ENCODE peak calls at places on chromosomes 3 and 15, in four cellular contexts. O is tibial nerve, A is lung, R is substantia nigra. L is an unnamed sample.

GRCh38 chr15:51121118-51121517 is 26.4 kb upstream of the TNFAIP8L3 start:
- DNase-seq in O (no peak), A (peak; percentile 33), R (no peak), L (no peak)

GRCh38 chr15:93983501-93983900 is 247.9 kb upstream of the MCTP2 start:
- DNase-seq in O (no peak), A (no peak), R (no peak), L (no peak)

GRCh38 chr3:14369675-14370669 is 32.4 kb upstream of the SLC6A6 start:
- DNase-seq in O (no peak), A (peak; percentile 70), R (no peak), L (no peak)

GRCh38 chr3:53046171-53047170 is 598 bp upstream of the SFMBT1 start:
- DNase-seq in O (peak; percentile 20), A (peak; percentile 51), R (peak; percentile 24), L (peak; percentile 93)

GRCh38 chr3:114445233-114445632 is 151.4 kb downstream of the TIGIT start:
- DNase-seq in O (no peak), A (no peak), R (no peak), L (no peak)

GRCh38 chr3:146152841-146153240 is 8.1 kb downstream of the PLOD2 start:
- DNase-seq in O (no peak), A (no peak), R (no peak), L (no peak)

GRCh38 chr15:43232289-43232874 is 11.6 kb upstream of the EPB42 start:
- DNase-seq in O (no peak), A (no peak), R (no peak), L (no peak)

GRCh38 chr3:89212614-89213013 is 105.2 kb downstream of the EPHA3 start:
- DNase-seq in O (no peak), A (no peak), R (no peak), L (no peak)

GRCh38 chr15:31328999-31329639 is 2.5 kb downstream of the KLF13 start:
- DNase-seq in O (no peak), A (no peak), R (no peak), L (peak; percentile 91)

GRCh38 chr3:64023861-64024223 is 548 bp upstream of the PSMD6 start:
- DNase-seq in O (no peak), A (no peak), R (no peak), L (no peak)

GRCh38 chr3:22245122-22245521 is 494.1 kb upstream of the ZNF385D start:
- DNase-seq in O (peak; percentile 64), A (no peak), R (no peak), L (no peak)

GRCh38 chr15:63094495-63094931 is 27.1 kb upstream of the LACTB start:
- DNase-seq in O (no peak), A (no peak), R (no peak), L (no peak)

GRCh38 chr3:66622756-66623452 is 122.1 kb upstream of the LRIG1 start:
- DNase-seq in O (no peak), A (no peak), R (no peak), L (no peak)

GRCh38 chr15:43465105-43465504 is 27.9 kb downstream of the TP53BP1 start:
- DNase-seq in O (no peak), A (no peak), R (no peak), L (no peak)

GRCh38 chr3:52532517-52532837 is 1.2 kb downstream of the NT5DC2 start:
- DNase-seq in O (no peak), A (no peak), R (no peak), L (peak; percentile 66)

GRCh38 chr3:167198949-167199348 is 181.1 kb downstream of the ZBBX start:
- DNase-seq in O (no peak), A (no peak), R (no peak), L (no peak)

GRCh38 chr3:66606868-66607267 is 106.0 kb upstream of the LRIG1 start:
- DNase-seq in O (no peak), A (no peak), R (no peak), L (no peak)

GRCh38 chr3:160448845-160449659 is 534 bp downstream of the TRIM59 start:
- DNase-seq in O (no peak), A (no peak), R (no peak), L (peak; percentile 92)

GRCh38 chr3:15636028-15636709 is 34.6 kb downstream of the BTD start:
- DNase-seq in O (peak; percentile 38), A (no peak), R (no peak), L (no peak)

GRCh38 chr3:185399629-185400339 is 36.8 kb downstream of the MAP3K13 start:
- DNase-seq in O (no peak), A (no peak), R (no peak), L (no peak)

GRCh38 chr3:193972816-193973215 is 163.1 kb upstream of the HES1 start:
- DNase-seq in O (no peak), A (no peak), R (no peak), L (no peak)

GRCh38 chr3:6799264-6799915 is 61.5 kb upstream of the GRM7 start:
- DNase-seq in O (peak; percentile 8), A (peak; percentile 39), R (peak; percentile 2), L (no peak)

GRCh38 chr15:89999676-90000174 is 1.4 kb upstream of the ZNF710 start:
- DNase-seq in O (no peak), A (peak; percentile 36), R (no peak), L (no peak)

GRCh38 chr3:184379375-184380209 is at the start of gene CHRD:
- DNase-seq in O (no peak), A (no peak), R (no peak), L (no peak)

GRCh38 chr3:157939166-157939565 is 167.1 kb downstream of the SHOX2 start:
- DNase-seq in O (no peak), A (no peak), R (no peak), L (no peak)

GRCh38 chr3:112818289-112818688 is 28.4 kb downstream of the CD200R1L start:
- DNase-seq in O (no peak), A (no peak), R (no peak), L (no peak)

GRCh38 chr3:63076357-63076756 is 201.1 kb upstream of the CADPS start:
- DNase-seq in O (no peak), A (no peak), R (no peak), L (no peak)

GRCh38 chr3:169146866-169147245 is 516.7 kb downstream of the MECOM start:
- DNase-seq in O (no peak), A (no peak), R (no peak), L (no peak)

GRCh38 chr3:126638790-126639189 is 16.1 kb downstream of the TXNRD3 start:
- DNase-seq in O (no peak), A (no peak), R (no peak), L (no peak)
- H3K27ac ChIP-seq in O (no peak overlapping the region), A (no peak overlapping the region), R (no peak overlapping the region), L (no peak overlapping the region)

GRCh38 chr15:58474741-58475323 is 43.0 kb downstream of the LIPC start:
- DNase-seq in O (no peak), A (no peak), R (no peak), L (no peak)

GRCh38 chr15:58472221-58472620 is 40.4 kb downstream of the LIPC start:
- DNase-seq in O (no peak), A (no peak), R (no peak), L (no peak)

GRCh38 chr15:58471341-58471740 is 39.5 kb downstream of the LIPC start:
- DNase-seq in O (no peak), A (no peak), R (no peak), L (no peak)

GRCh38 chr15:58473720-58474119 is 41.9 kb downstream of the LIPC start:
- DNase-seq in O (no peak), A (no peak), R (no peak), L (no peak)

GRCh38 chr15:58472821-58473581 is 41.2 kb downstream of the LIPC start:
- DNase-seq in O (no peak), A (no peak), R (no peak), L (no peak)
- H3K27ac ChIP-seq in O (no peak overlapping the region), A (peak overlapping the region; percentile 42), R (no peak overlapping the region), L (peak overlapping the region; percentile 20)

GRCh38 chr3:172607305-172608121 is 84.3 kb upstream of the TNFSF10 start:
- DNase-seq in O (no peak), A (no peak), R (no peak), L (no peak)
- H3K27ac ChIP-seq in O (peak overlapping the region; percentile 32), A (peak overlapping the region; percentile 60), R (no peak overlapping the region), L (peak overlapping the region; percentile 51)

DNA sequence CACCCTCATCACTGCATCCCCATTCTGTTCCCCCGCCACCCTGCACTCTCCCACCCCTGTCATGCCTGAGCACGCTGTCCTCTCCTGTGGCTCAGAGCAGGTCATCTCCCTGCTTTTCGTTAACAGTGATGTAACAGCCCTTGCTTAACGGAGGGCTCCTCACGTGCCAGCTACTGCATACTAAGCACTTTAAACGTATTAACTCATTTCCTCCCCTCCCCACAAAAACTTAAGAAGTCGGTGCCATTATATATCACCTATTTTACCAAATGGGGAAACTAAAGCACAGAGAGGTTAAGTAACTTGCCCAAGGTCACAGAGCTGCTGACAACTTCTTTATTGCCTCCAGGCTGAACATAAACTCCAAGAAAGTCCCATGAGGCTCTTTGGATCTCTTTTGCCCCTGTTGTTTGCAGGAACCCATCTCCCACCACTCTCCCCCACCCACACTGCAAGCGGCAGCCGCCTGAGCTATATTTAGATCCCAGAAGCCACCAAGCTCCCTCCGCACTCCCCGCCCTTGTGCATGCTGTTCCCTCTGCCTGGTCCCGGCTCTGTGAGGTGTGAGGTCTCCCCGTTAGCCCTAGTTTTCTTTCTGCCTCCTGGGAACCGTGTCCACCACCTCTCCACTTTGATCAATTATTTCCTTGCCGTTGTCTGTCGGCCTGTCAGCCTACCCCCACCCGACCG is 752 bp upstream of the CSK start:
- DNase-seq in O (no peak), A (no peak), R (no peak), L (peak; percentile 87)
- H3K27ac ChIP-seq in O (no peak overlapping the region), A (peak overlapping the region; percentile 65), R (peak overlapping the region; percentile 58), L (peak overlapping the region; percentile 96)

L was measured in spleen.